ENCODE peak calls at places on chromosomes 11 and 22, in five cellular contexts. One of them, this sample, is unnamed.

GRCh38 chr11:122215244-122215992 is 99.4 kb upstream of the BLID start:
- DNase-seq in H1: peak
- DNase-seq in GM12878: no peak
- DNase-seq in HEK293T: peak
- DNase-seq in NT2/D1: peak
- DNase-seq in this sample: peak

GRCh38 chr11:119107538-119108150 is 500 bp downstream of the C2CD2L start:
- DNase-seq in HEK293T: peak
- DNase-seq in GM12878: no peak
- DNase-seq in NT2/D1: no peak
- DNase-seq in H1: no peak
- DNase-seq in this sample: no peak

GRCh38 chr11:130141561-130142341 is 17.8 kb upstream of the ST14 start:
- DNase-seq in NT2/D1: no peak
- DNase-seq in GM12878: no peak
- DNase-seq in H1: no peak
- DNase-seq in HEK293T: no peak
- DNase-seq in this sample: no peak

GRCh38 chr11:45724145-45724544 is 58.7 kb upstream of the CHST1 start:
- DNase-seq in H1: no peak
- DNase-seq in NT2/D1: peak
- DNase-seq in GM12878: no peak
- DNase-seq in HEK293T: no peak
- DNase-seq in this sample: no peak

GRCh38 chr11:70678931-70679900 is 280.9 kb downstream of the CTTN start:
- DNase-seq in HEK293T: no peak
- DNase-seq in H1: no peak
- DNase-seq in GM12878: no peak
- DNase-seq in NT2/D1: no peak
- DNase-seq in this sample: no peak

GRCh38 chr22:42269407-42270177 is 861 bp downstream of the TCF20 start:
- DNase-seq in GM12878: no peak
- DNase-seq in H1: peak
- DNase-seq in HEK293T: peak
- DNase-seq in NT2/D1: no peak
- DNase-seq in this sample: peak

GRCh38 chr11:70338594-70338993 is 59.7 kb upstream of the CTTN start:
- DNase-seq in H1: no peak
- DNase-seq in HEK293T: no peak
- DNase-seq in NT2/D1: no peak
- DNase-seq in GM12878: no peak
- DNase-seq in this sample: no peak

GRCh38 chr11:23263466-23263865 is 403.2 kb upstream of the CCDC179 start:
- DNase-seq in H1: no peak
- DNase-seq in GM12878: no peak
- DNase-seq in NT2/D1: no peak
- DNase-seq in HEK293T: no peak
- DNase-seq in this sample: no peak

GRCh38 chr22:43922123-43922522 is 1.5 kb upstream of the PNPLA3 start:
- DNase-seq in GM12878: no peak
- DNase-seq in H1: peak
- DNase-seq in HEK293T: no peak
- DNase-seq in NT2/D1: no peak
- DNase-seq in this sample: peak

GRCh38 chr11:69640260-69640994 is 529 bp upstream of the CCND1 start:
- DNase-seq in GM12878: no peak
- DNase-seq in NT2/D1: no peak
- DNase-seq in H1: no peak
- DNase-seq in HEK293T: no peak
- DNase-seq in this sample: no peak

GRCh38 chr11:129737535-129738230 is 78.0 kb upstream of the TMEM45B start:
- DNase-seq in NT2/D1: no peak
- DNase-seq in GM12878: no peak
- DNase-seq in HEK293T: no peak
- DNase-seq in H1: no peak
- DNase-seq in this sample: no peak

GRCh38 chr11:116517077-116517476 is 255.7 kb downstream of the BUD13 start:
- DNase-seq in H1: no peak
- DNase-seq in HEK293T: no peak
- DNase-seq in GM12878: no peak
- DNase-seq in NT2/D1: no peak
- DNase-seq in this sample: no peak

GRCh38 chr11:35491231-35491871 is 34.1 kb downstream of the PAMR1 start:
- DNase-seq in H1: no peak
- DNase-seq in HEK293T: no peak
- DNase-seq in NT2/D1: no peak
- DNase-seq in GM12878: no peak
- DNase-seq in this sample: no peak
- TF ChIP-seq SUZ12 in H1: no peak
- TF ChIP-seq SUZ12 in HEK293T: no peak
- TF ChIP-seq SUZ12 in NT2/D1: no peak
- TF ChIP-seq SUZ12 in GM12878: no peak
- TF ChIP-seq SUZ12 in this sample: no peak

DNA sequence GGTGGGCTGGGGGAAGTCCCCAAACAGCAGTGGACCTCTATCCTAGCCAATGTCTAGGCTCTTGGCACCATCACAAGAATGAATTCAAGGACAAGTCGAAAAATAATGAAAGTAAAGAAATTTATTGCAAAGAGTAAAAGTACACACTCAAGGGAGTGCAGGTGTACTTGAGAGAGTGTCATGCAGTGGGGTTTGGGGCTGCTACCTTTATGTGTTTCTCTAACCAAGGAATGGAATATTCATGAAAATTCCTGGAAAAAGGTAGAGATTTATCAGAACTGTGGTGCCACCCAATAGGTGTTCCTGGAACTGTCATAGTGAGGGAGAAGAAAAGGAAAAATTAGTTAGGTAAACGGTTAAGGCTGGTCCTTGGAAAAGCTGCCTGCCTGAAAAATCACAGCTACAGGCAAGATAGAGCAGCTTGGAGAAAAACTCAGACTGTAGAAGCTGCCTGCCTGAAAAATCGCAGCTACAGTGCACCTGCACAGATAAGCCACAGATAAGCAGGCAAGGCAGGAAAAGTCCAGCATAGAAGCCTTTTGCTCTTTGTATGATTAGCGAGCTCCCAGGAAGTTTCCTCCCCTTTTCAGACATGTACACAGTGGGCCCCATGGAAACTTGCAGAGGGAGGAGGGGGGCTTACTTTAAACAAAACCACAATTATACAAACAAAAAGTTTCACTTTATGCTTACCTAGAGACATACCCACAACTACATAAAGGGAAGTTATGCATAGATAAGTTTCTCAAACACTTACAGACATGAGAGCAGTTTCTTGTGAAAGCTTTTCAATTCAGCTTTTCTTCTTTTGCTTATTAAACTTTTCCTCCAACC is 71.4 kb upstream of the B3GNT6 start:
- DNase-seq in HEK293T: no peak
- DNase-seq in GM12878: peak
- DNase-seq in NT2/D1: no peak
- DNase-seq in H1: no peak
- DNase-seq in this sample: peak
- TF ChIP-seq SUZ12 in HEK293T: no peak
- TF ChIP-seq SUZ12 in GM12878: no peak
- TF ChIP-seq SUZ12 in NT2/D1: no peak
- TF ChIP-seq SUZ12 in H1: no peak
- TF ChIP-seq SUZ12 in this sample: no peak

GRCh38 chr11:76589945-76590630 is 80.5 kb downstream of the LRRC32 start:
- DNase-seq in GM12878: no peak
- DNase-seq in H1: no peak
- DNase-seq in HEK293T: no peak
- DNase-seq in NT2/D1: no peak
- DNase-seq in this sample: no peak

GRCh38 chr11:76589477-76589876 is 81.1 kb downstream of the LRRC32 start:
- DNase-seq in H1: no peak
- DNase-seq in GM12878: no peak
- DNase-seq in NT2/D1: no peak
- DNase-seq in HEK293T: no peak
- DNase-seq in this sample: no peak

GRCh38 chr11:76590631-76590950 is 80.0 kb downstream of the LRRC32 start:
- DNase-seq in H1: no peak
- DNase-seq in HEK293T: no peak
- DNase-seq in NT2/D1: no peak
- DNase-seq in GM12878: no peak
- DNase-seq in this sample: no peak

GRCh38 chr11:76587810-76588454 is 82.6 kb downstream of the LRRC32 start:
- DNase-seq in H1: no peak
- DNase-seq in NT2/D1: no peak
- DNase-seq in GM12878: no peak
- DNase-seq in HEK293T: no peak
- DNase-seq in this sample: no peak

GRCh38 chr11:76588455-76589325 is 81.9 kb downstream of the LRRC32 start:
- DNase-seq in GM12878: no peak
- DNase-seq in HEK293T: no peak
- DNase-seq in NT2/D1: no peak
- DNase-seq in H1: no peak
- DNase-seq in this sample: no peak
- TF ChIP-seq SUZ12 in GM12878: no peak
- TF ChIP-seq SUZ12 in HEK293T: no peak
- TF ChIP-seq SUZ12 in NT2/D1: no peak
- TF ChIP-seq SUZ12 in H1: no peak
- TF ChIP-seq SUZ12 in this sample: no peak

GRCh38 chr11:115500547-115501503 is 3.4 kb downstream of the CADM1 start:
- DNase-seq in GM12878: no peak
- DNase-seq in NT2/D1: no peak
- DNase-seq in H1: no peak
- DNase-seq in HEK293T: no peak
- DNase-seq in this sample: peak

GRCh38 chr11:115503083-115503885 is 931 bp downstream of the CADM1 start:
- DNase-seq in H1: peak
- DNase-seq in HEK293T: peak
- DNase-seq in GM12878: no peak
- DNase-seq in NT2/D1: peak
- DNase-seq in this sample: peak

GRCh38 chr11:115502636-115503082 is 1.6 kb downstream of the CADM1 start:
- DNase-seq in HEK293T: no peak
- DNase-seq in NT2/D1: no peak
- DNase-seq in GM12878: no peak
- DNase-seq in H1: peak
- DNase-seq in this sample: peak

GRCh38 chr11:115501504-115501894 is 2.7 kb downstream of the CADM1 start:
- DNase-seq in GM12878: no peak
- DNase-seq in HEK293T: no peak
- DNase-seq in H1: no peak
- DNase-seq in NT2/D1: no peak
- DNase-seq in this sample: no peak

DNA sequence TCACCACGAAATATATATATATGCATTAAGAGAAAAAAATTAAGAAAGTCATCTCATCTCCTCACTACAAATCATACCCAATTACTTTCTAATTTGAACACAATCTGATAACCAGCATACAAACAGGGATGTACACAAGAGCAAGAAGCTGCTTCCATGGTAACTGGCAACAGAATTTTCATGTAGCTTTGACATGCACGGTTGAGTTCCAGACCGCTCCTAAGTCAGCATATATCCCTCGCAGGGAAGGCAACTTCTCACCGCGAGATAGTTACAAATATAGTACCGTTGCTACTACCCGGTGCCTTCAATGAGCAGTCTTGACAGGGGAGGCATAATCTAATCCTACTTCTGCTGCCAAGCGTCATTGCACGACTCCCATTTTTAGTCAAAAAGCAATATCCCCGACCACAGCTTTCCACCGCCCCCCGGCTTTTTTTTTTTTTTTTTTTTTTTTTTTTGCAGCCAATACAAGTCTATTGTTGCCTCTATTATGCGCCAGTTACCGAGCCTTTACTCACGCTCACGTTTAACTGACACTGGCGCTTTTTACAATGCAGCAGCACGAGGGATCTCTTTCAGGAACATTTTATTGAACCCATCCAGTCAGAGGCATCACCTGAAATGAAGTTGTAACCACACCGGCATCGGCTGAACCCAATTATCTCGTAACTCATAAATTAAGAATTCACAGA is 2.2 kb downstream of the CADM1 start:
- DNase-seq in H1: no peak
- DNase-seq in HEK293T: no peak
- DNase-seq in GM12878: peak
- DNase-seq in NT2/D1: no peak
- DNase-seq in this sample: peak
- TF ChIP-seq SUZ12 in H1: no peak
- TF ChIP-seq SUZ12 in HEK293T: no peak
- TF ChIP-seq SUZ12 in GM12878: no peak
- TF ChIP-seq SUZ12 in NT2/D1: no peak
- TF ChIP-seq SUZ12 in this sample: no peak

GRCh38 chr11:10453261-10453660 is 1.8 kb upstream of the AMPD3 start:
- DNase-seq in HEK293T: no peak
- DNase-seq in GM12878: no peak
- DNase-seq in H1: no peak
- DNase-seq in NT2/D1: no peak
- DNase-seq in this sample: no peak

GRCh38 chr11:10454902-10455631 is at the start of gene AMPD3:
- DNase-seq in GM12878: peak
- DNase-seq in H1: peak
- DNase-seq in HEK293T: peak
- DNase-seq in NT2/D1: no peak
- DNase-seq in this sample: peak

GRCh38 chr11:10456519-10456918 is 1.5 kb downstream of the AMPD3 start:
- DNase-seq in NT2/D1: no peak
- DNase-seq in H1: no peak
- DNase-seq in GM12878: no peak
- DNase-seq in HEK293T: no peak
- DNase-seq in this sample: no peak

GRCh38 chr11:10455637-10456487 is 798 bp downstream of the AMPD3 start:
- DNase-seq in H1: peak
- DNase-seq in NT2/D1: no peak
- DNase-seq in HEK293T: peak
- DNase-seq in GM12878: peak
- DNase-seq in this sample: peak

GRCh38 chr11:10454506-10454901 is 560 bp upstream of the AMPD3 start:
- DNase-seq in NT2/D1: no peak
- DNase-seq in HEK293T: no peak
- DNase-seq in H1: no peak
- DNase-seq in GM12878: no peak
- DNase-seq in this sample: no peak
- TF ChIP-seq SUZ12 in NT2/D1: no peak
- TF ChIP-seq SUZ12 in HEK293T: no peak
- TF ChIP-seq SUZ12 in H1: no peak
- TF ChIP-seq SUZ12 in GM12878: no peak
- TF ChIP-seq SUZ12 in this sample: no peak

This sample was measured in HepG2.